ENCODE peak calls at places on chromosomes 11 and 22, in ten cellular contexts. G is ovary, A is upper lobe of left lung, V is uterus, E is thyroid gland, K is H54, J is body of pancreas, Y is IMR-90, X is breast epithelium, D is H1. P is an unnamed sample.

GRCh38 chr22:22201185-22201924 is 43.2 kb upstream of the VPREB1 start:
- DNase-seq in V (no peak), D (peak; percentile 19), X (peak; percentile 34), J (peak; percentile 41), K (peak; percentile 17), A (no peak), E (no peak), Y (peak; percentile 24), G (no peak), P (peak; percentile 71)

GRCh38 chr22:27474711-27475547 is 326.6 kb downstream of the MN1 start:
- DNase-seq in X (peak; percentile 82), V (peak; percentile 28), Y (peak; percentile 94), G (peak; percentile 45), K (peak; percentile 54), A (no peak), J (peak; percentile 38), E (peak; percentile 5), D (peak; percentile 85), P (no peak)

GRCh38 chr22:37229805-37230672 is 14.0 kb downstream of the RAC2 start:
- DNase-seq in Y (peak; percentile 51), V (no peak), X (no peak), A (peak; percentile 86), K (peak; percentile 71), G (no peak), J (no peak), E (peak; percentile 27), D (no peak), P (peak; percentile 48)

GRCh38 chr11:61302550-61302949 is 7.4 kb upstream of the VWCE start:
- DNase-seq in Y (no peak), V (no peak), J (no peak), X (no peak), G (no peak), A (no peak), K (no peak), E (no peak), D (no peak), P (no peak)

GRCh38 chr11:111557425-111558111 is 17.0 kb downstream of the LAYN start:
- DNase-seq in X (no peak), K (peak; percentile 23), G (no peak), D (no peak), E (no peak), A (no peak), Y (peak; percentile 99), J (no peak), V (peak; percentile 33), P (no peak)

GRCh38 chr11:38176812-38177322 is 1578.8 kb upstream of the RAG2 start:
- DNase-seq in G (no peak), X (no peak), V (no peak), A (no peak), E (no peak), Y (no peak), K (no peak), J (no peak), D (no peak), P (no peak)

GRCh38 chr11:27599217-27599616 is 92.6 kb upstream of the LIN7C start:
- DNase-seq in A (no peak), X (no peak), K (no peak), V (no peak), J (no peak), Y (no peak), E (no peak), D (no peak), G (no peak), P (no peak)

GRCh38 chr11:62909107-62909894 is 11.9 kb downstream of the CHRM1 start:
- DNase-seq in Y (peak; percentile 73), X (peak; percentile 87), A (peak; percentile 79), D (peak; percentile 91), E (peak; percentile 88), G (no peak), J (peak; percentile 93), V (peak; percentile 70), K (peak; percentile 79), P (peak; percentile 69)

GRCh38 chr11:110859240-110859835 is 147.1 kb upstream of the ARHGAP20 start:
- DNase-seq in J (no peak), Y (no peak), E (no peak), K (no peak), V (no peak), D (no peak), A (no peak), G (no peak), X (no peak), P (no peak)

GRCh38 chr11:70024773-70025045 is 53.4 kb upstream of the ANO1 start:
- DNase-seq in K (no peak), V (no peak), J (no peak), Y (no peak), G (no peak), E (no peak), D (no peak), A (no peak), X (no peak), P (no peak)

GRCh38 chr11:6855971-6856542 is 6.8 kb upstream of the OR10A2 start:
- DNase-seq in V (peak; percentile 15), E (no peak), X (no peak), Y (peak; percentile 67), K (no peak), D (no peak), J (peak; percentile 31), A (no peak), G (no peak), P (no peak)

GRCh38 chr22:40414838-40415505 is 44.6 kb downstream of the SGSM3 start:
- DNase-seq in Y (no peak), G (no peak), V (no peak), E (no peak), X (no peak), J (no peak), D (no peak), A (no peak), K (no peak), P (no peak)
- TF ChIP-seq POLR2A in Y (no peak), G (no peak), V (no peak), E (no peak), X (no peak), J (no peak), D (no peak), A (no peak), K (no peak), P (no peak)

DNA sequence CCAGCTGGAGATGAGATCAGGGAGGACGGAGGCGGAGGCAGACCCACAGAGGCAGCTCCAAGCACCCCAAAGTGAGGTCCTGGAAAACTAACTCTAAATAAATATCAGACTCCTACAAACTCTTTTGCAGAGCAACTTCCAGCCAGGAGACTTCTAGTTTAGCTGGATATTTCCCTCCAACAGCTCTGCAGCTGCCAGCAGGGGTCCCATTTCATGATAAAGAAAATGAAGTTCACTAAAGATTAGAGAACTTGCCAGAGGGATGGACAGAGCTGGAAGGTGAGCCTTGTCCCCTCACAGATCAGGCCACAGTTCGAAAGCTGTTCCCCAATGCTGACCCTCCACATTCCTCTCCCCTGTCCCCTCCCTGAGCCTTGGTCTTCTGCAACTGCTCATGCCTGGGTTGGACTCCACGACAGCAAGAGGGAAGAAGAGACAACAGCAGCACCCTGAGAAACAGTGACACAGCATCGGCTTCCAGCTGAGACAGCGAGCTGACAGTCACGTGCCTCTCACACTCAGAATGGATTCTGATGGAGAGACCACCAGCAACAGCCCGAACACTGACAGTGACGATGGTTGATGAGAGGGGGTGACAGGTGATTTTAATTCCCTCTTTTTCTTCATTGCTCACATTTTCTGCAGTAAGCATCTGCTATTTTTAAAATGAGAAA is 5.7 kb downstream of the CARS1 start:
- DNase-seq in Y (no peak), G (no peak), K (no peak), A (no peak), D (no peak), E (no peak), X (no peak), J (no peak), V (no peak), P (no peak)
- TF ChIP-seq POLR2A in Y (no peak), G (no peak), K (no peak), A (no peak), D (no peak), E (no peak), X (no peak), J (no peak), V (no peak), P (no peak)

GRCh38 chr11:3831378-3832239 is 9.2 kb downstream of the RHOG start:
- DNase-seq in X (no peak), G (no peak), D (no peak), E (no peak), K (no peak), A (peak; percentile 67), Y (no peak), V (no peak), J (no peak), P (peak; percentile 61)
- TF ChIP-seq POLR2A in X (no peak), G (no peak), D (no peak), E (no peak), K (no peak), A (no peak), Y (no peak), V (no peak), J (no peak), P (no peak)

DNA sequence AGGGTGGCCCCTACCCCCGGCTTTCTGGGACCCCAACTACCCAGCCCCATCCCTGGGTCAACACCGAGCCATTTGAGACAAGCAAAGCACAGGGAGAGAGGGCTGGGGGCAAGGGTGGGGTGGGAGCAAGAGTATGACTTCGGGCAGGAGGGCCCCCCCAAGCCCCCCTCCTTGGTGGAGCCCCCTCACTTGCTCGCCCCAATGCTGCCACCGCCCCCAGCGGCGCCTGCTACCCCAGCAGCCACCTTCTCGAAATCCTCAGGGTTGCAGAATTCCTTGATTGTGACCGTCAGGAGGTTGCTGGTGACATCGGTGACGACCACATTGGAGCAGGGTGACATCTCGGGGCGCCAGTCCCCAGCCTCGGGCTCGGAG is 6.0 kb downstream of the CBX6 start:
- DNase-seq in J (no peak), X (no peak), Y (no peak), G (no peak), A (peak; percentile 9), D (no peak), V (no peak), E (no peak), K (no peak), P (no peak)
- TF ChIP-seq POLR2A in J (no peak), X (no peak), Y (no peak), G (no peak), A (no peak), D (no peak), V (no peak), E (no peak), K (no peak), P (no peak)

DNA sequence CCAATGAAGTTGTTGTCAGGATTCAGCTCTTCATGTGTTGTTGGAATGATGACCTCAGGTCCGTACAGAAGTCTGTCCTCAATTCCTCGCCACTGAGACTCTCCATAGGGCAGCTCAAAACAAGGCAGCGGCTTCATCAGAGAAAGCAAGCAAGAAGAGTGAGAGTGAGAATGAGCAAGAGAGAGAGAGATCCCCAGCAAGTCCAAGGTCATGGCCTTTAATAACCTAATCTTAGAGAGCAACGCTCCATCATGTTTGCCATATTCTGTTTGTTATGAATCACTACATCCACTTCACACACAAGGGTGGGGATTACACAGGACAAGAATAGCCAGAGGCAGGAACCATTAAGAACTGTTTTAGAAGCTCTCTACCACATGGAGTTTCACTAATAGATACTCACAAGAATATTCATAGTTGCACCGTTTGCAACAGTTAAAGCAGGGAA is 23.3 kb upstream of the MMP7 start:
- DNase-seq in G (no peak), A (no peak), E (no peak), Y (no peak), X (no peak), K (no peak), V (no peak), D (no peak), J (no peak), P (no peak)
- TF ChIP-seq POLR2A in G (no peak), A (no peak), E (no peak), Y (no peak), X (no peak), K (no peak), V (no peak), D (no peak), J (no peak), P (no peak)

P was measured in heart left ventricle.